ENCODE peak calls at places on chromosomes 5 and 9, in five cellular contexts. N is fibroblast of the conjunctiva; A is dermis microvascular lymphatic vessel endothelial cell; I is SHP77; M is stimulated activated CD8-positive, alpha-beta memory T cell treated with anti-CD3 and anti-CD28 coated beads, Interleukin-7, amount 100 ng/mL, for 4 hours. Q is an unnamed sample.

GRCh38 chr5:173217626-173218397 is 17.2 kb downstream of the NKX2-5 start:
- DNase-seq in N (no peak), I (no peak), A (no peak), M (no peak), Q (peak)

GRCh38 chr5:180784497-180785097 is 18.0 kb downstream of the MGAT1 start:
- DNase-seq in N (peak), M (peak), I (peak), A (peak), Q (peak)

GRCh38 chr5:36948041-36948440 is 71.5 kb downstream of the NIPBL start:
- DNase-seq in I (no peak), M (no peak), A (no peak), N (no peak), Q (no peak)

GRCh38 chr5:58455495-58455894 is 4.4 kb downstream of the PLK2 start:
- DNase-seq in A (no peak), M (no peak), N (no peak), I (no peak), Q (no peak)

GRCh38 chr5:10680876-10681481 is 80.1 kb downstream of the DAP start:
- DNase-seq in A (no peak), M (no peak), I (no peak), N (no peak), Q (no peak)

GRCh38 chr9:5425006-5425628 is 12.6 kb downstream of the PLGRKT start:
- DNase-seq in N (no peak), M (no peak), I (peak), A (peak), Q (peak)

GRCh38 chr5:108669493-108669892 is 78.2 kb upstream of the FER start:
- DNase-seq in N (no peak), I (no peak), A (no peak), M (no peak), Q (no peak)

GRCh38 chr5:139312075-139312474 is 18.5 kb downstream of the MATR3 start:
- DNase-seq in A (no peak), M (no peak), N (no peak), I (no peak), Q (peak)

GRCh38 chr9:21576331-21577189 is 94.4 kb upstream of the IFNE start:
- DNase-seq in A (no peak), N (peak), I (no peak), M (no peak), Q (peak)

GRCh38 chr9:115127191-115127817 is 9.3 kb upstream of the TNC start:
- DNase-seq in A (no peak), M (no peak), N (peak), I (no peak), Q (no peak)

GRCh38 chr9:121133104-121133816 is 58.5 kb downstream of the CNTRL start:
- DNase-seq in A (no peak), N (no peak), I (peak), M (peak), Q (no peak)

GRCh38 chr9:134367796-134368490 is 41.7 kb downstream of the RXRA start:
- DNase-seq in A (no peak), I (no peak), N (no peak), M (no peak), Q (peak)

GRCh38 chr5:72465601-72466563 is 41.3 kb downstream of the ZNF366 start:
- DNase-seq in I (no peak), N (no peak), M (no peak), A (no peak), Q (no peak)

GRCh38 chr5:1311443-1312055 is 16.7 kb upstream of the TERT start:
- DNase-seq in A (no peak), M (no peak), I (no peak), N (no peak), Q (no peak)

GRCh38 chr9:89174291-89174690 is 4.3 kb downstream of the SHC3 start:
- DNase-seq in N (no peak), A (no peak), I (no peak), M (no peak), Q (no peak)

Q was measured in neural progenitor cell.